ENCODE peak calls at places on chromosome 15, in nine cellular contexts. Z is NT2/D1; R is CD4-positive, alpha-beta memory T cell; A is prostate gland; C is left ventricle myocardium inferior; J is ovary; X is stomach; D is psoas muscle; I is endothelial cell of umbilical vein. P is an unnamed sample.
A peak's percentile ranks its signal among the peaks of the same experiment; 100 is the strongest.

GRCh38 chr15:92078270-92078669 is 224.8 kb downstream of the SLCO3A1 start:
- DNase-seq in Z (no peak), R (no peak), A (no peak), C (no peak), J (no peak), X (no peak), D (no peak), I (no peak), P (no peak)

GRCh38 chr15:59662260-59662659 is 4.9 kb upstream of the GTF2A2 start:
- DNase-seq in Z (no peak), R (no peak), A (no peak), C (no peak), J (no peak), X (no peak), D (no peak), I (no peak), P (no peak)

GRCh38 chr15:51888593-51889195 is 59.2 kb downstream of the TMOD3 start:
- DNase-seq in Z (no peak), R (no peak), A (no peak), C (no peak), J (no peak), X (no peak), D (no peak), I (peak; percentile 43), P (no peak)

GRCh38 chr15:75844629-75845390 is 1.6 kb downstream of the UBE2Q2 start:
- DNase-seq in Z (no peak), R (peak; percentile 55), A (no peak), C (no peak), J (no peak), X (no peak), D (no peak), I (no peak), P (no peak)

GRCh38 chr15:41870689-41871081 is 23.2 kb downstream of the SPTBN5 start:
- DNase-seq in Z (no peak), R (peak; percentile 79), A (no peak), C (no peak), J (no peak), X (no peak), D (no peak), I (no peak), P (peak; percentile 58)

GRCh38 chr15:83300826-83301225 is 16.4 kb upstream of the BNC1 start:
- DNase-seq in Z (no peak), R (no peak), A (no peak), C (no peak), J (no peak), X (no peak), D (no peak), I (no peak), P (no peak)

GRCh38 chr15:63509933-63510547 is 5.6 kb downstream of the USP3 start:
- DNase-seq in Z (no peak), R (no peak), A (no peak), C (no peak), J (no peak), X (no peak), D (no peak), I (peak; percentile 69), P (no peak)

GRCh38 chr15:36645106-36645505 is 65.7 kb downstream of the CDIN1 start:
- DNase-seq in Z (no peak), R (no peak), A (no peak), C (no peak), J (no peak), X (no peak), D (no peak), I (peak; percentile 29), P (no peak)

GRCh38 chr15:49041406-49041805 is 4.8 kb downstream of the SECISBP2L start:
- DNase-seq in Z (no peak), R (no peak), A (no peak), C (no peak), J (no peak), X (no peak), D (no peak), I (no peak), P (no peak)

GRCh38 chr15:49040151-49040550 is 6.1 kb downstream of the SECISBP2L start:
- DNase-seq in Z (no peak), R (no peak), A (no peak), C (no peak), J (no peak), X (no peak), D (no peak), I (no peak), P (no peak)

GRCh38 chr15:49044761-49045571 is 1.3 kb downstream of the SECISBP2L start:
- DNase-seq in Z (no peak), R (no peak), A (no peak), C (no peak), J (no peak), X (no peak), D (no peak), I (peak; percentile 50), P (no peak)

GRCh38 chr15:49044002-49044401 is 2.2 kb downstream of the SECISBP2L start:
- DNase-seq in Z (no peak), R (no peak), A (no peak), C (no peak), J (no peak), X (no peak), D (no peak), I (no peak), P (no peak)

GRCh38 chr15:49042165-49042564 is 4.1 kb downstream of the SECISBP2L start:
- DNase-seq in Z (no peak), R (no peak), A (no peak), C (no peak), J (no peak), X (no peak), D (no peak), I (no peak), P (no peak)
- H3K4me1 ChIP-seq in Z (no peaks in the 10 kb centered on the region), R (peaks cover 38% of the 10 kb centered on the region), A (no peaks in the 10 kb centered on the region), C (peaks cover 84% of the 10 kb centered on the region), J (peaks cover 3% of the 10 kb centered on the region), X (peaks cover 14% of the 10 kb centered on the region), D (peaks cover 35% of the 10 kb centered on the region), I (peaks cover 18% of the 10 kb centered on the region), P (peaks cover 40% of the 10 kb centered on the region)

DNA sequence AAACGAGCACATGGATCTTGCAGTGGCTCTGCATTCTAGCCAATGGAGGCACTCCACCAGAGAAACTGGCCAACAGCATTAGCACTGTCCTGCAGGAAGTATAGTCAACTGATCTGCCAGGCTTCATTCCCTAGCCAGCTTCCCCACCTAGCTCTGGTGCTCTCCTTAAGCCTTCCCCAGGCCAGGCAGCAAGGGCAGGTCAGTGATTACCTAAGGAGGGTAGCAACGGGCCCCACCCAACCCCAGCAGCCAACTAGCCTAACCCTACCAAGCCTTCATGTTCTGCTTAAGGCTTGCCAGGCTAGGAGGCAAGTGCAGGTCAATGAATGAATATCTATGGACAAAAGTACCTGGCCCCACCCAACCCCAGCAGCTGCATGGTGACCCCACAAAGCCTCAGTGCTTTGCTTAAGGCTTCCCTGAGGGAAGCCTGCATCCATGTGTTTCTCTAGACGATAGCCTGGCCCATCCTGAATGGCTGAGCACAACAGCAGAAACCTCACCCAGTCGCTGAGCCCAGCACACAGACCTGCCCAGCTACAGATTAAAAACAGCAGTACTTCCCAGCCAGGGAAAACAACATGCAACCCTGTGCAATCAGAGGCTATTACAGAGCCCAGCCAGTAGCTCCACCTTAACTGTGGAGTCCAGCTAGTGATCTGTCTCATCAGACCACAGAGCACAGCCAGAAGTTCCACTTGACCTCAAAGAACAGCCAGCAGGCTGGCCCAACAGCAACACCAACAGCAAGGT is 28.5 kb downstream of the THBS1 start:
- DNase-seq in Z (no peak), R (no peak), A (no peak), C (no peak), J (no peak), X (peak; percentile 45), D (no peak), I (no peak), P (no peak)
- H3K9me3 ChIP-seq in Z (peaks cover 4% of the 10 kb centered on the region), R (peaks cover 3% of the 10 kb centered on the region), A (no peaks in the 10 kb centered on the region), C (peaks cover 44% of the 10 kb centered on the region), J (no peaks in the 10 kb centered on the region), X (peaks cover 15% of the 10 kb centered on the region), D (peaks cover 18% of the 10 kb centered on the region), I (no peaks in the 10 kb centered on the region), P (peaks cover 16% of the 10 kb centered on the region)

GRCh38 chr15:31307270-31308184 is 19.1 kb upstream of the KLF13 start:
- DNase-seq in Z (no peak), R (no peak), A (no peak), C (no peak), J (no peak), X (no peak), D (no peak), I (no peak), P (no peak)

GRCh38 chr15:31308185-31308639 is 18.4 kb upstream of the KLF13 start:
- DNase-seq in Z (no peak), R (no peak), A (no peak), C (no peak), J (no peak), X (no peak), D (no peak), I (no peak), P (no peak)

GRCh38 chr15:31306036-31306425 is 20.6 kb upstream of the KLF13 start:
- DNase-seq in Z (no peak), R (no peak), A (no peak), C (no peak), J (no peak), X (no peak), D (no peak), I (no peak), P (no peak)

GRCh38 chr15:31305375-31305774 is 21.3 kb upstream of the KLF13 start:
- DNase-seq in Z (no peak), R (no peak), A (no peak), C (no peak), J (no peak), X (no peak), D (no peak), I (no peak), P (no peak)

DNA sequence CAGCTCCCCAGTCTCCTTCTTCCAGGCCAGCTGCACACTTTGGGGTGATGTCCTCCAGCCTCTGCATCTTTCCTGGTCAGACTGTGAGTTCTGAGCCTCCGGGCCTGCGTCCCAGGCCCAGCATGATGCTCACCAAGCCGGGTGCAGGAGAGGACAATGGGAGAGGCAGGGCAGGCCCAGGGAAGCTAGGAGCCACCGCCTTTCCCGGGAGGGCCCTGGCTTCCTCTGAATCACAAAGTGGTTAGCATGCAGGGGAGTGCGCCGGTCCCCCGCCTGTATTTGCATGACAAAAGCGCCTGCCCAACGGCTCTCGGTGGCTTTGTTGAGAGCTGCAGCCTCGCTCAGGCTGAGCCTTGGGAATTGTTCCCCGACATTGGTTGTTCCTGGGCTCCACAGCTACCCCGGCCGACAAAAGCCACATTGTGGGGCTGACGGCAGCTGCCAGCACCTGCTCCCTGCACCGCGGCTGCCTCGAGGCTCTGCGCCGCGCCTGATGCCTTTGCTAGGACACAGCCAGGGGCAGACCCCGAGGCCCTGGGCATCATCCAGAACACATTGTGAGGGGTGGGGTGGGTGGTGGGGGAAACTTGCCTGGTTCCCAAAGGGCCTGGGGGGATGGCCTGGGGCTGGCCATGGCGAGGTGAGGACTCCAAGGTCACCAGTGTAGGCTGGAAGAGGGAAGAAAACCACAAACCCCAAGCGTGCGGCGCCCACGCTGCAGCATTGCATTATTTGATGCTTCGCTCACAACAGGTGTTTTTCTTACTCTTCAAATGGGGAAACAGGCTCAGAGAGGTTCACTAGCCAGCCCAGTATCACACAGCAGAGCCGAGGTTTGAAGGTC is 20.0 kb upstream of the KLF13 start:
- DNase-seq in Z (peak; percentile 92), R (no peak), A (no peak), C (peak; percentile 69), J (no peak), X (peak; percentile 74), D (peak; percentile 57), I (no peak), P (no peak)
- H3K4me1 ChIP-seq in Z (peaks cover 34% of the 10 kb centered on the region), R (peaks cover 16% of the 10 kb centered on the region), A (no peaks in the 10 kb centered on the region), C (peaks cover 57% of the 10 kb centered on the region), J (no peaks in the 10 kb centered on the region), X (peaks cover 34% of the 10 kb centered on the region), D (no peaks in the 10 kb centered on the region), I (no peaks in the 10 kb centered on the region), P (peaks cover 42% of the 10 kb centered on the region)

GRCh38 chr15:29092376-29093064 is 177.1 kb downstream of the NSMCE3 start:
- DNase-seq in Z (no peak), R (no peak), A (no peak), C (no peak), J (no peak), X (no peak), D (no peak), I (no peak), P (no peak)

GRCh38 chr15:29093065-29093435 is 176.6 kb downstream of the NSMCE3 start:
- DNase-seq in Z (no peak), R (no peak), A (no peak), C (no peak), J (no peak), X (no peak), D (no peak), I (no peak), P (no peak)

GRCh38 chr15:29090617-29091466 is 178.8 kb downstream of the NSMCE3 start:
- DNase-seq in Z (no peak), R (no peak), A (no peak), C (no peak), J (no peak), X (no peak), D (no peak), I (no peak), P (peak; percentile 28)

GRCh38 chr15:29089731-29090616 is 179.6 kb downstream of the NSMCE3 start:
- DNase-seq in Z (no peak), R (no peak), A (no peak), C (no peak), J (no peak), X (no peak), D (no peak), I (no peak), P (no peak)

DNA sequence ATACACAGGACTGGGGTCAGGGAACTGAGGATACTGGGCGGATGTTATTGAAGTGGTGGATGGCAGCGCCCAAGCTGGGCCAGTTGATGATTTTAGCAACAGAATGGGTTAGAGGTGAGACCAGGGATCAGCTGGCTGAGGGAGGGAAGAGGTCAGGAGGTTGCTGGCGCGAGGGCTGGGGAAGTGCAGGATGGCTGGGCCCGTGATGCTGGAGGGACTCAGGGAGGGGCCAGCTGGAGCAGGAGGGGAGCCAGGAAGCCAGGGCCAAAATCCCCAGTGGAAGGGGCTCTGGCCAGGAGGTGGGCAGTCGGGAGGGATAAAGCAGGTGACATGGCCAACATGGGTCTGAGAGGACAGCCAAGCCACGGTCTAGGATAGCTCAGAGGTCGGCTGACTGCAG is 178.0 kb downstream of the NSMCE3 start:
- DNase-seq in Z (no peak), R (no peak), A (no peak), C (no peak), J (no peak), X (no peak), D (no peak), I (no peak), P (no peak)
- H3K9me3 ChIP-seq in Z (no peaks in the 10 kb centered on the region), R (no peaks in the 10 kb centered on the region), A (no peaks in the 10 kb centered on the region), C (no peaks in the 10 kb centered on the region), J (no peaks in the 10 kb centered on the region), X (no peaks in the 10 kb centered on the region), D (no peaks in the 10 kb centered on the region), I (no peaks in the 10 kb centered on the region), P (no peaks in the 10 kb centered on the region)